ENCODE peak calls at places on chromosomes 3 and 15, in four cellular contexts. K, W, A and S are unnamed samples.

GRCh38 chr3:5426094-5426883 is 238.8 kb downstream of the EDEM1 start:
- DNase-seq in K (peak), W (peak), A (no peak), S (no peak)

GRCh38 chr3:174862101-174862500 is 3.0 kb downstream of the NAALADL2 start:
- DNase-seq in K (no peak), W (no peak), A (no peak), S (no peak)

GRCh38 chr15:92617197-92618037 is 38.2 kb downstream of the FAM174B start:
- DNase-seq in K (no peak), W (no peak), A (no peak), S (no peak)

GRCh38 chr15:51499379-51499976 is 123.1 kb downstream of the DMXL2 start:
- DNase-seq in K (no peak), W (peak), A (no peak), S (no peak)

GRCh38 chr3:45972534-45973402 is 22.9 kb downstream of the FYCO1 start:
- DNase-seq in K (no peak), W (peak), A (no peak), S (no peak)

GRCh38 chr3:197423376-197423775 is 125.0 kb upstream of the DLG1 start:
- DNase-seq in K (no peak), W (no peak), A (no peak), S (no peak)

GRCh38 chr15:65792988-65793812 is 1.1 kb upstream of the DENND4A start:
- DNase-seq in K (no peak), W (no peak), A (no peak), S (no peak)

GRCh38 chr15:85380860-85381535 is 595 bp downstream of the AKAP13 start:
- DNase-seq in K (peak), W (no peak), A (peak), S (no peak)

GRCh38 chr3:164879201-164879600 is 199.1 kb downstream of the SI start:
- DNase-seq in K (no peak), W (no peak), A (no peak), S (no peak)

GRCh38 chr15:81296673-81297072 is 27.3 kb downstream of the STARD5 start:
- DNase-seq in K (peak), W (peak), A (no peak), S (no peak)

GRCh38 chr15:62886431-62887071 is 156.0 kb upstream of the TPM1 start:
- DNase-seq in K (no peak), W (peak), A (no peak), S (no peak)

GRCh38 chr3:55476515-55476914 is 10.6 kb downstream of the WNT5A start:
- DNase-seq in K (no peak), W (no peak), A (no peak), S (no peak)

GRCh38 chr3:111438283-111438682 is 103.7 kb upstream of the CD96 start:
- DNase-seq in K (no peak), W (no peak), A (no peak), S (no peak)

GRCh38 chr3:128190501-128190900 is 37.2 kb downstream of the EEFSEC start:
- DNase-seq in K (no peak), W (no peak), A (no peak), S (no peak)

GRCh38 chr3:120025520-120025919 is 68.7 kb downstream of the GSK3B start:
- DNase-seq in K (no peak), W (no peak), A (no peak), S (no peak)

GRCh38 chr15:85722789-85723188 is 71.9 kb downstream of the KLHL25 start:
- DNase-seq in K (no peak), W (no peak), A (no peak), S (no peak)